ENCODE peak calls at places on chromosomes 11 and 22, in eight cellular contexts. One of them, this sample, is unnamed.

GRCh38 chr11:22244986-22245592 is 52.2 kb downstream of the ANO5 start:
- DNase-seq in neural crest cell: peak; percentile 7
- DNase-seq in fibroblast of villous mesenchyme: peak; percentile 6
- DNase-seq in IMR-90: peak; percentile 19
- DNase-seq in Calu3: peak; percentile 5
- DNase-seq in A549: peak; percentile 6
- DNase-seq in right lobe of liver: peak; percentile 56
- DNase-seq in AG10803: peak; percentile 45
- DNase-seq in this sample: peak; percentile 46

GRCh38 chr22:45218974-45219373 is 21.7 kb downstream of the KIAA0930 start:
- DNase-seq in neural crest cell: no peak
- DNase-seq in fibroblast of villous mesenchyme: no peak
- DNase-seq in IMR-90: peak; percentile 37
- DNase-seq in Calu3: no peak
- DNase-seq in A549: no peak
- DNase-seq in right lobe of liver: no peak
- DNase-seq in AG10803: peak; percentile 38
- DNase-seq in this sample: no peak

GRCh38 chr22:18057568-18058209 is 20.1 kb upstream of the PEX26 start:
- DNase-seq in neural crest cell: no peak
- DNase-seq in fibroblast of villous mesenchyme: peak; percentile 96
- DNase-seq in IMR-90: peak; percentile 100
- DNase-seq in Calu3: peak; percentile 72
- DNase-seq in A549: peak; percentile 60
- DNase-seq in right lobe of liver: peak; percentile 56
- DNase-seq in AG10803: peak; percentile 97
- DNase-seq in this sample: no peak

GRCh38 chr22:48098243-48098935 is 1335.9 kb downstream of the TBC1D22A start:
- DNase-seq in neural crest cell: no peak
- DNase-seq in fibroblast of villous mesenchyme: no peak
- DNase-seq in IMR-90: no peak
- DNase-seq in Calu3: no peak
- DNase-seq in A549: no peak
- DNase-seq in right lobe of liver: no peak
- DNase-seq in AG10803: no peak
- DNase-seq in this sample: peak; percentile 10

GRCh38 chr22:30483169-30483568 is 11.4 kb upstream of the SEC14L3 start:
- DNase-seq in neural crest cell: no peak
- DNase-seq in fibroblast of villous mesenchyme: no peak
- DNase-seq in IMR-90: no peak
- DNase-seq in Calu3: no peak
- DNase-seq in A549: no peak
- DNase-seq in right lobe of liver: no peak
- DNase-seq in AG10803: peak; percentile 4
- DNase-seq in this sample: no peak

GRCh38 chr11:86398106-86398505 is 23.4 kb downstream of the CCDC81 start:
- DNase-seq in neural crest cell: no peak
- DNase-seq in fibroblast of villous mesenchyme: no peak
- DNase-seq in IMR-90: no peak
- DNase-seq in Calu3: no peak
- DNase-seq in A549: no peak
- DNase-seq in right lobe of liver: no peak
- DNase-seq in AG10803: no peak
- DNase-seq in this sample: no peak

GRCh38 chr11:74020537-74020936 is 11.7 kb upstream of the UCP3 start:
- DNase-seq in neural crest cell: no peak
- DNase-seq in fibroblast of villous mesenchyme: no peak
- DNase-seq in IMR-90: no peak
- DNase-seq in Calu3: no peak
- DNase-seq in A549: no peak
- DNase-seq in right lobe of liver: no peak
- DNase-seq in AG10803: no peak
- DNase-seq in this sample: peak; percentile 55

GRCh38 chr22:24592846-24593809 is at the start of gene LRRC75B:
- DNase-seq in neural crest cell: peak; percentile 80
- DNase-seq in fibroblast of villous mesenchyme: peak; percentile 92
- DNase-seq in IMR-90: peak; percentile 85
- DNase-seq in Calu3: peak; percentile 84
- DNase-seq in A549: peak; percentile 80
- DNase-seq in right lobe of liver: peak; percentile 98
- DNase-seq in AG10803: peak; percentile 87
- DNase-seq in this sample: peak; percentile 71

GRCh38 chr22:46180370-46181137 is 30.2 kb downstream of the PPARA start:
- DNase-seq in neural crest cell: no peak
- DNase-seq in fibroblast of villous mesenchyme: peak; percentile 10
- DNase-seq in IMR-90: no peak
- DNase-seq in Calu3: peak; percentile 4
- DNase-seq in A549: no peak
- DNase-seq in right lobe of liver: no peak
- DNase-seq in AG10803: no peak
- DNase-seq in this sample: no peak

GRCh38 chr11:79485694-79486093 is 44.9 kb upstream of the TENM4 start:
- DNase-seq in neural crest cell: no peak
- DNase-seq in fibroblast of villous mesenchyme: no peak
- DNase-seq in IMR-90: no peak
- DNase-seq in Calu3: no peak
- DNase-seq in A549: no peak
- DNase-seq in right lobe of liver: no peak
- DNase-seq in AG10803: no peak
- DNase-seq in this sample: no peak

GRCh38 chr11:7220636-7221035 is 31.1 kb upstream of the SYT9 start:
- DNase-seq in neural crest cell: no peak
- DNase-seq in fibroblast of villous mesenchyme: no peak
- DNase-seq in IMR-90: no peak
- DNase-seq in Calu3: no peak
- DNase-seq in A549: no peak
- DNase-seq in right lobe of liver: no peak
- DNase-seq in AG10803: no peak
- DNase-seq in this sample: no peak

GRCh38 chr11:61486004-61486615 is 22.4 kb upstream of the LRRC10B start:
- DNase-seq in neural crest cell: no peak
- DNase-seq in fibroblast of villous mesenchyme: no peak
- DNase-seq in IMR-90: no peak
- DNase-seq in Calu3: no peak
- DNase-seq in A549: no peak
- DNase-seq in right lobe of liver: no peak
- DNase-seq in AG10803: no peak
- DNase-seq in this sample: no peak

GRCh38 chr22:46089426-46090041 is 60.8 kb upstream of the PPARA start:
- DNase-seq in neural crest cell: no peak
- DNase-seq in fibroblast of villous mesenchyme: peak; percentile 14
- DNase-seq in IMR-90: no peak
- DNase-seq in Calu3: no peak
- DNase-seq in A549: no peak
- DNase-seq in right lobe of liver: peak; percentile 52
- DNase-seq in AG10803: no peak
- DNase-seq in this sample: no peak

GRCh38 chr11:125074511-125075241 is 11.6 kb downstream of the SLC37A2 start:
- DNase-seq in neural crest cell: no peak
- DNase-seq in fibroblast of villous mesenchyme: no peak
- DNase-seq in IMR-90: no peak
- DNase-seq in Calu3: no peak
- DNase-seq in A549: no peak
- DNase-seq in right lobe of liver: no peak
- DNase-seq in AG10803: no peak
- DNase-seq in this sample: no peak

GRCh38 chr11:83655996-83656395 is 369.8 kb upstream of the CCDC90B start:
- DNase-seq in neural crest cell: no peak
- DNase-seq in fibroblast of villous mesenchyme: no peak
- DNase-seq in IMR-90: no peak
- DNase-seq in Calu3: no peak
- DNase-seq in A549: no peak
- DNase-seq in right lobe of liver: no peak
- DNase-seq in AG10803: no peak
- DNase-seq in this sample: no peak

GRCh38 chr11:43736502-43737193 is 56.1 kb downstream of the HSD17B12 start:
- DNase-seq in neural crest cell: no peak
- DNase-seq in fibroblast of villous mesenchyme: peak; percentile 53
- DNase-seq in IMR-90: peak; percentile 87
- DNase-seq in Calu3: peak; percentile 8
- DNase-seq in A549: no peak
- DNase-seq in right lobe of liver: no peak
- DNase-seq in AG10803: peak; percentile 64
- DNase-seq in this sample: no peak
- TF ChIP-seq CTCF in neural crest cell: no peak
- TF ChIP-seq CTCF in fibroblast of villous mesenchyme: no peak
- TF ChIP-seq CTCF in IMR-90: no peak
- TF ChIP-seq CTCF in Calu3: no peak
- TF ChIP-seq CTCF in A549: no peak
- TF ChIP-seq CTCF in right lobe of liver: no peak
- TF ChIP-seq CTCF in AG10803: no peak
- TF ChIP-seq CTCF in this sample: no peak

GRCh38 chr22:38986629-38987028 is 4.5 kb downstream of the APOBEC3B start:
- DNase-seq in neural crest cell: no peak
- DNase-seq in fibroblast of villous mesenchyme: no peak
- DNase-seq in IMR-90: no peak
- DNase-seq in Calu3: no peak
- DNase-seq in A549: no peak
- DNase-seq in right lobe of liver: peak; percentile 22
- DNase-seq in AG10803: no peak
- DNase-seq in this sample: no peak

GRCh38 chr22:38984224-38984623 is 2.1 kb downstream of the APOBEC3B start:
- DNase-seq in neural crest cell: no peak
- DNase-seq in fibroblast of villous mesenchyme: no peak
- DNase-seq in IMR-90: no peak
- DNase-seq in Calu3: no peak
- DNase-seq in A549: no peak
- DNase-seq in right lobe of liver: no peak
- DNase-seq in AG10803: no peak
- DNase-seq in this sample: no peak

GRCh38 chr22:38981659-38982007 is 514 bp upstream of the APOBEC3B start:
- DNase-seq in neural crest cell: no peak
- DNase-seq in fibroblast of villous mesenchyme: no peak
- DNase-seq in IMR-90: no peak
- DNase-seq in Calu3: no peak
- DNase-seq in A549: no peak
- DNase-seq in right lobe of liver: peak; percentile 52
- DNase-seq in AG10803: no peak
- DNase-seq in this sample: no peak

GRCh38 chr22:38982008-38982927 is at the start of gene APOBEC3B:
- DNase-seq in neural crest cell: peak; percentile 32
- DNase-seq in fibroblast of villous mesenchyme: peak; percentile 87
- DNase-seq in IMR-90: peak; percentile 95
- DNase-seq in Calu3: peak; percentile 90
- DNase-seq in A549: peak; percentile 85
- DNase-seq in right lobe of liver: peak; percentile 84
- DNase-seq in AG10803: peak; percentile 90
- DNase-seq in this sample: peak; percentile 96

GRCh38 chr22:38981005-38981658 is 1.0 kb upstream of the APOBEC3B start:
- DNase-seq in neural crest cell: no peak
- DNase-seq in fibroblast of villous mesenchyme: no peak
- DNase-seq in IMR-90: peak; percentile 31
- DNase-seq in Calu3: peak; percentile 70
- DNase-seq in A549: no peak
- DNase-seq in right lobe of liver: peak; percentile 37
- DNase-seq in AG10803: peak; percentile 8
- DNase-seq in this sample: no peak
- TF ChIP-seq CTCF in neural crest cell: peak; percentile 55
- TF ChIP-seq CTCF in fibroblast of villous mesenchyme: no peak
- TF ChIP-seq CTCF in IMR-90: peak; percentile 37
- TF ChIP-seq CTCF in Calu3: peak; percentile 45
- TF ChIP-seq CTCF in A549: no peak
- TF ChIP-seq CTCF in right lobe of liver: no peak
- TF ChIP-seq CTCF in AG10803: peak; percentile 35
- TF ChIP-seq CTCF in this sample: peak; percentile 25

DNA sequence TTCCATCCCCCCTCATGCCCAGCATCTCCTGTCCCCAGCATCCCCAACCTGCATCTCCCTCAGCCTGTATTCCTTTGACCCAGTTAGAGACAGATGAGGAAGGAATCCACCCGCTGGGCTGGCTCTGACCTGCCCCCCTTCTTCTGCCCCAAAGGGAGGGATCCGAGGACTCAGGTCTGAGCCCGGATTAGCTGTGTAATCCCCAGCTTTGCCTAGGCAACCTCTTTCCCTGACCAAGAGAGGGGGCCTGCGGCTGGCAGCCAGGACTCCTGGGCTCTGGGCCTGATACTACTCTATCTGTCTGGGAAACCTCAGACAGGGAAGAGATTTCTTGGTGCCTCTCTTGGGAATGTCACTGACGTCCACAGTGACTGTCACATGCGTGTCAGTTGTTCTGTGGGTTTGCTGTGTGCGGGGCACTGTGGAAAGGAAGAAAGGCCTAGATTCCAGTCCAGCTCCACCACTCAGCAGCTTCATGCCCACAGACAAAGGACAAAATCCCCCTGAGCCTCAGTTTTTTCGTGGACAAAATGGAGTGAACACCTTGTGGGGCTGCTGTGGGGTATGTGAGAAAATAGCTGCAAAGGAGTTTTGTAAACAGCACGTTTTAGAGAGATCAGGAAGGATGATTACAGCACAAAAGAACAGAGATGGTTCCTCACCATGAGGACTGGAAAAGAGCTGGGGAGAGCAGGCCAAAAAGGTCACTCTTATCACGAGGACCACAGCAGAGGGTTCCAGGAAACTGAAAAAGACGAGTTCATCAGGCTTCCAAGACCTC is 1.3 kb upstream of the NDUFV1 start:
- DNase-seq in neural crest cell: no peak
- DNase-seq in fibroblast of villous mesenchyme: peak; percentile 21
- DNase-seq in IMR-90: no peak
- DNase-seq in Calu3: no peak
- DNase-seq in A549: no peak
- DNase-seq in right lobe of liver: no peak
- DNase-seq in AG10803: no peak
- DNase-seq in this sample: no peak
- TF ChIP-seq CTCF in neural crest cell: no peak
- TF ChIP-seq CTCF in fibroblast of villous mesenchyme: no peak
- TF ChIP-seq CTCF in IMR-90: no peak
- TF ChIP-seq CTCF in Calu3: no peak
- TF ChIP-seq CTCF in A549: no peak
- TF ChIP-seq CTCF in right lobe of liver: no peak
- TF ChIP-seq CTCF in AG10803: no peak
- TF ChIP-seq CTCF in this sample: no peak

GRCh38 chr11:17387280-17387679 is 1.2 kb downstream of the KCNJ11 start:
- DNase-seq in neural crest cell: no peak
- DNase-seq in fibroblast of villous mesenchyme: no peak
- DNase-seq in IMR-90: no peak
- DNase-seq in Calu3: no peak
- DNase-seq in A549: no peak
- DNase-seq in right lobe of liver: no peak
- DNase-seq in AG10803: no peak
- DNase-seq in this sample: peak; percentile 36

GRCh38 chr11:17388609-17389204 is at the start of gene KCNJ11:
- DNase-seq in neural crest cell: no peak
- DNase-seq in fibroblast of villous mesenchyme: no peak
- DNase-seq in IMR-90: no peak
- DNase-seq in Calu3: peak; percentile 39
- DNase-seq in A549: peak; percentile 29
- DNase-seq in right lobe of liver: peak; percentile 64
- DNase-seq in AG10803: no peak
- DNase-seq in this sample: no peak

GRCh38 chr11:17387811-17388210 is 648 bp downstream of the KCNJ11 start:
- DNase-seq in neural crest cell: no peak
- DNase-seq in fibroblast of villous mesenchyme: no peak
- DNase-seq in IMR-90: no peak
- DNase-seq in Calu3: no peak
- DNase-seq in A549: no peak
- DNase-seq in right lobe of liver: no peak
- DNase-seq in AG10803: no peak
- DNase-seq in this sample: peak; percentile 45

GRCh38 chr11:17389957-17390649 is 1.6 kb upstream of the KCNJ11 start:
- DNase-seq in neural crest cell: no peak
- DNase-seq in fibroblast of villous mesenchyme: no peak
- DNase-seq in IMR-90: no peak
- DNase-seq in Calu3: no peak
- DNase-seq in A549: no peak
- DNase-seq in right lobe of liver: no peak
- DNase-seq in AG10803: no peak
- DNase-seq in this sample: no peak

GRCh38 chr11:17389205-17389956 is 922 bp upstream of the KCNJ11 start:
- DNase-seq in neural crest cell: peak; percentile 78
- DNase-seq in fibroblast of villous mesenchyme: peak; percentile 16
- DNase-seq in IMR-90: peak; percentile 11
- DNase-seq in Calu3: peak; percentile 88
- DNase-seq in A549: peak; percentile 76
- DNase-seq in right lobe of liver: peak; percentile 85
- DNase-seq in AG10803: no peak
- DNase-seq in this sample: no peak
- TF ChIP-seq CTCF in neural crest cell: peak; percentile 87
- TF ChIP-seq CTCF in fibroblast of villous mesenchyme: peak; percentile 46
- TF ChIP-seq CTCF in IMR-90: peak; percentile 53
- TF ChIP-seq CTCF in Calu3: peak; percentile 88
- TF ChIP-seq CTCF in A549: peak; percentile 96
- TF ChIP-seq CTCF in right lobe of liver: peak; percentile 69
- TF ChIP-seq CTCF in AG10803: no peak
- TF ChIP-seq CTCF in this sample: peak; percentile 70

This sample was measured in CD14-positive monocyte.